ENCODE peak calls at places on chromosomes 5 and 9, in ten cellular contexts. N is MM.1S, Y is fibroblast of lung, Q is GM23338, J is HCT116, F is K562, H is OCI-LY7, G is hepatocyte, B is H1, W is neural progenitor cell. C is an unnamed sample.

GRCh38 chr5:159518361-159518760 is 188.1 kb upstream of the IL12B start:
- DNase-seq in N (no peak), Y (no peak), Q (no peak), J (no peak), F (no peak), H (no peak), G (no peak), B (no peak), W (no peak), C (peak; percentile 60)

GRCh38 chr9:133864011-133864410 is 125.9 kb upstream of the SARDH start:
- DNase-seq in N (no peak), Y (peak; percentile 28), Q (peak; percentile 37), J (no peak), F (no peak), H (no peak), G (no peak), B (no peak), W (no peak), C (no peak)

GRCh38 chr9:134922932-134923240 is 5.2 kb upstream of the FCN1 start:
- DNase-seq in N (no peak), Y (no peak), Q (no peak), J (no peak), F (no peak), H (no peak), G (no peak), B (no peak), W (no peak), C (no peak)

GRCh38 chr5:153555420-153556114 is 65.1 kb downstream of the GRIA1 start:
- DNase-seq in N (no peak), Y (peak; percentile 18), Q (no peak), J (no peak), F (no peak), H (no peak), G (no peak), B (no peak), W (no peak), C (no peak)

GRCh38 chr9:34995288-34996060 is 5.9 kb downstream of the DNAJB5 start:
- DNase-seq in N (no peak), Y (peak; percentile 35), Q (no peak), J (no peak), F (no peak), H (no peak), G (no peak), B (no peak), W (no peak), C (peak; percentile 41)

GRCh38 chr5:127599847-127600246 is 49.0 kb upstream of the CTXN3 start:
- DNase-seq in N (no peak), Y (no peak), Q (no peak), J (no peak), F (no peak), H (no peak), G (no peak), B (no peak), W (no peak), C (no peak)

GRCh38 chr5:29811914-29812679 is 1381.4 kb upstream of the CDH6 start:
- DNase-seq in N (no peak), Y (no peak), Q (peak; percentile 47), J (no peak), F (no peak), H (no peak), G (peak; percentile 28), B (no peak), W (peak; percentile 52), C (no peak)

GRCh38 chr5:141338538-141339306 is at the start of gene PCDHGA2:
- DNase-seq in N (peak; percentile 37), Y (peak; percentile 65), Q (peak; percentile 81), J (no peak), F (peak; percentile 61), H (peak; percentile 46), G (no peak), B (no peak), W (peak; percentile 54), C (peak; percentile 28)

GRCh38 chr9:125125523-125125922 is 17.8 kb downstream of the SCAI start:
- DNase-seq in N (no peak), Y (no peak), Q (no peak), J (no peak), F (no peak), H (no peak), G (no peak), B (no peak), W (no peak), C (peak; percentile 22)

GRCh38 chr9:36928670-36929349 is 105.3 kb downstream of the PAX5 start:
- DNase-seq in N (no peak), Y (no peak), Q (no peak), J (no peak), F (no peak), H (no peak), G (peak; percentile 36), B (no peak), W (no peak), C (peak; percentile 88)

GRCh38 chr9:93967020-93967803 is 12.1 kb upstream of the BARX1 start:
- DNase-seq in N (no peak), Y (no peak), Q (no peak), J (no peak), F (no peak), H (no peak), G (no peak), B (no peak), W (no peak), C (no peak)
- H3K4me3 ChIP-seq in N (no peak overlapping the region), Y (no peak overlapping the region), Q (no peak overlapping the region), J (no peak overlapping the region), F (no peak overlapping the region), H (no peak overlapping the region), G (no peak overlapping the region), B (no peak overlapping the region), W (no peak overlapping the region), C (no peak overlapping the region)

GRCh38 chr5:150211156-150212030 is 21.5 kb downstream of the SLC6A7 start:
- DNase-seq in N (no peak), Y (no peak), Q (peak; percentile 85), J (no peak), F (peak; percentile 40), H (no peak), G (peak; percentile 39), B (peak; percentile 68), W (no peak), C (no peak)

GRCh38 chr5:150210644-150211043 is 20.8 kb downstream of the SLC6A7 start:
- DNase-seq in N (no peak), Y (no peak), Q (no peak), J (no peak), F (no peak), H (no peak), G (no peak), B (no peak), W (no peak), C (no peak)

GRCh38 chr5:150215978-150216944 is 26.4 kb downstream of the SLC6A7 start:
- DNase-seq in N (no peak), Y (no peak), Q (no peak), J (no peak), F (peak; percentile 51), H (no peak), G (peak; percentile 63), B (no peak), W (no peak), C (no peak)

GRCh38 chr5:150214289-150214688 is 24.4 kb downstream of the SLC6A7 start:
- DNase-seq in N (no peak), Y (no peak), Q (peak; percentile 44), J (no peak), F (peak; percentile 58), H (no peak), G (no peak), B (no peak), W (no peak), C (peak; percentile 49)

GRCh38 chr5:150213530-150213929 is 23.7 kb downstream of the SLC6A7 start:
- DNase-seq in N (no peak), Y (peak; percentile 58), Q (no peak), J (no peak), F (no peak), H (no peak), G (no peak), B (no peak), W (no peak), C (peak; percentile 32)
- H2AFZ ChIP-seq in N (no peak overlapping the region), Y (no peak overlapping the region), Q (no peak overlapping the region), J (no peak overlapping the region), F (no peak overlapping the region), H (no peak overlapping the region), G (no peak overlapping the region), B (no peak overlapping the region), W (no peak overlapping the region), C (no peak overlapping the region)

DNA sequence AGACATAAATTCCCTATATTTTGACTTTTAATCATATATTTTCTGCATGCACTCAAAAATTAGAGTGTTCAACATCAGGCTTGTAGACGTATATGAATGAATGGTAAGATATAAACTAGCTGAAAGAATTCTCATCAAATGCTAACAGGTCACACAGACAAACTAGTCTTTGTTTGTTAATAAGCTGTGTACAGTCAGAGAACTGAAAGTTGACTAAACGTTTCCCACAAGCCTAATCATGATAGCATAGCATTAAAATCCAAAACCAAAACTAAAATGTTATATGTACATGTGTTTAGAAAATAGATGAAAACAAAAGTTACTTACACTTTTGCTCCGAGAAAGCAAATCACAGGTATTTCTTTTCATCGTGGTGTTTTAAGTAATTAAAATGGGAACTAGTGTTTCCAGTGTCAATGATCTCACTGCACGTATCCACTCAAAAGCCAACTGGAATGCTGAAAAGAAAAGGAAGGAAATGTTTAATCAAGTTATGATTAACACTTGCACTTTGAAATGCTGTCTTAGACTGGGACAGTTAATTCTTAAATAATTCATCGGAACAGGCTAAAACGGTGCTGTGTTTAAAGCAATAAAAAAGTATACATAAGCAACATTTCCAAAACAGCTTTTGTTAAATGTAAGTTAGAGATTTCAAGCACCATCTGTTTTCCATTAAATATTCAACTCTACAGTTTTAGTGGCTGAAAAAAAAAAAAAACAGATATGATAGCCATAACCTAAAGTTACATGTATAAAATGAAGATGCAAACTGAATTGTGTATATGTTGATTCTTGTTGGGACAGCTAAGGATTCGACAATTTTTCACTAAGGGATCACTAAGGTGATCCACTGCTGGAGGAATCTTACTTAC is 291.9 kb upstream of the PDE4D start:
- DNase-seq in N (peak; percentile 21), Y (no peak), Q (no peak), J (no peak), F (no peak), H (no peak), G (no peak), B (no peak), W (no peak), C (no peak)
- TF ChIP-seq CTCF in N (no peak), Y (no peak), Q (no peak), J (no peak), F (no peak), H (no peak), G (no peak), B (no peak), W (no peak), C (no peak)

DNA sequence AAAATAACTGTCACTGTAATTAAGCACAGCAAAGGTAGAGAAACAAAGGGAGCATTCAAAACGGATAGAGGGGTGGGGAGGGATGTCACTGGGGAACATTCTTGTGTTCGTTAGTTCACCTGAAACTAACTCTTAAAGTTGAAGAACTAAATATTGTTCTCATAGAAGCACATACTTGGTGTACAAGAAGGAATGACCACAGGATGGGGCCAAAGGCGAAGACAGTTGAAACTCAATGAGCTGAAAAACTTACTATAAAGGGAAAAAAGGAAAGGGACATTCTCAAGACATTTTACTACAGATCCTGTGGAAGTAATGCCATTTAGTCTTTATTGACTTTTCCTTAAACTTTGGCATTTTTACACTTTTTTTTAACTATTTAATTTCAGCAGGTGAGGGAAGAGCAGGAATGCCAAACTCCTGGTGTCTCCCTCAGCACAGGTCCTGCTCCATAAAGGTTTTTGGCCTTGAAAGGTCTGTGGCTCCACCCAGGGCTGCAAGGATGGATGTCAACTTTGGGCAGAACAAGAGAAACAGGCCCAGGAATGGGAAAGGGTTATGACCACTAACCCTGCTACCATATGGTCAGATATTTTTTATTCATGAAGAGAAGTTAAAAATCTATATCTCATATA is 197.6 kb upstream of the RASA1 start:
- DNase-seq in N (peak; percentile 88), Y (peak; percentile 77), Q (peak; percentile 38), J (peak; percentile 21), F (no peak), H (peak; percentile 48), G (peak; percentile 46), B (no peak), W (peak; percentile 6), C (peak; percentile 51)
- H3K4me3 ChIP-seq in N (peak overlapping the region; percentile 24), Y (no peak overlapping the region), Q (no peak overlapping the region), J (no peak overlapping the region), F (no peak overlapping the region), H (no peak overlapping the region), G (no peak overlapping the region), B (no peak overlapping the region), W (no peak overlapping the region), C (no peak overlapping the region)